ENCODE peak calls at places on chromosomes 3 and 15, in nine cellular contexts. G, X, S, Q, D, W, T, K and M are unnamed samples.

GRCh38 chr3:98979296-98979695 is 77.8 kb upstream of the DCBLD2 start:
- DNase-seq in G (no peak), X (no peak), S (no peak), Q (no peak), D (no peak), W (no peak), T (peak; percentile 73), K (no peak), M (no peak)

GRCh38 chr3:53513556-53514190 is 19.3 kb downstream of the CACNA1D start:
- DNase-seq in G (no peak), X (no peak), S (no peak), Q (no peak), D (no peak), W (no peak), T (no peak), K (peak; percentile 25), M (no peak)

GRCh38 chr15:62758126-62758951 is 284.2 kb upstream of the TPM1 start:
- DNase-seq in G (peak; percentile 94), X (no peak), S (no peak), Q (peak; percentile 14), D (no peak), W (peak; percentile 84), T (peak; percentile 38), K (peak; percentile 56), M (no peak)

GRCh38 chr15:92845109-92845508 is 55.0 kb upstream of the CHD2 start:
- DNase-seq in G (no peak), X (peak; percentile 23), S (no peak), Q (no peak), D (peak; percentile 74), W (no peak), T (peak; percentile 81), K (peak; percentile 28), M (peak; percentile 68)

GRCh38 chr15:52727825-52728224 is 48.6 kb upstream of the ATOSA start:
- DNase-seq in G (no peak), X (no peak), S (no peak), Q (no peak), D (no peak), W (no peak), T (peak; percentile 61), K (no peak), M (no peak)

GRCh38 chr15:31843426-31844055 is 186.8 kb upstream of the CHRNA7 start:
- DNase-seq in G (peak; percentile 82), X (no peak), S (no peak), Q (no peak), D (no peak), W (no peak), T (no peak), K (no peak), M (no peak)

GRCh38 chr15:96333194-96334016 is 2.9 kb downstream of the NR2F2 start:
- DNase-seq in G (peak; percentile 91), X (no peak), S (no peak), Q (peak; percentile 20), D (no peak), W (peak; percentile 77), T (no peak), K (no peak), M (no peak)

GRCh38 chr3:29708884-29709283 is 428.0 kb downstream of the RBMS3 start:
- DNase-seq in G (no peak), X (no peak), S (no peak), Q (no peak), D (no peak), W (no peak), T (no peak), K (no peak), M (no peak)

GRCh38 chr15:61530769-61531168 is 301.7 kb upstream of the RORA start:
- DNase-seq in G (no peak), X (no peak), S (no peak), Q (no peak), D (no peak), W (no peak), T (peak; percentile 3), K (no peak), M (no peak)

GRCh38 chr15:80152896-80153876 is at the start of gene FAH:
- DNase-seq in G (no peak), X (no peak), S (peak; percentile 82), Q (peak; percentile 36), D (no peak), W (no peak), T (peak; percentile 60), K (peak; percentile 30), M (peak; percentile 68)

GRCh38 chr3:23612296-23612891 is 193.4 kb upstream of the UBE2E1 start:
- DNase-seq in G (no peak), X (no peak), S (no peak), Q (peak; percentile 31), D (no peak), W (no peak), T (peak; percentile 50), K (no peak), M (no peak)

GRCh38 chr15:87730706-87731105 is 525.8 kb downstream of the NTRK3 start:
- DNase-seq in G (no peak), X (no peak), S (no peak), Q (no peak), D (no peak), W (no peak), T (no peak), K (no peak), M (no peak)

GRCh38 chr15:63894662-63894949 is 60.9 kb upstream of the HERC1 start:
- DNase-seq in G (no peak), X (no peak), S (peak; percentile 23), Q (no peak), D (no peak), W (no peak), T (no peak), K (no peak), M (no peak)

GRCh38 chr3:12443781-12444522 is 40.3 kb upstream of the TSEN2 start:
- DNase-seq in G (no peak), X (no peak), S (no peak), Q (no peak), D (no peak), W (peak; percentile 13), T (no peak), K (no peak), M (no peak)

GRCh38 chr15:38072507-38073277 is 138.3 kb downstream of the TMCO5A start:
- DNase-seq in G (no peak), X (no peak), S (peak; percentile 85), Q (peak; percentile 74), D (no peak), W (peak; percentile 84), T (peak; percentile 74), K (peak; percentile 75), M (peak; percentile 30)

GRCh38 chr3:111863942-111864341 is 4.9 kb downstream of the PHLDB2 start:
- DNase-seq in G (no peak), X (no peak), S (no peak), Q (no peak), D (no peak), W (no peak), T (peak; percentile 48), K (no peak), M (no peak)

GRCh38 chr3:111862974-111863373 is 3.9 kb downstream of the PHLDB2 start:
- DNase-seq in G (no peak), X (no peak), S (no peak), Q (no peak), D (no peak), W (no peak), T (no peak), K (no peak), M (no peak)

GRCh38 chr3:111871809-111872623 is 13.0 kb downstream of the PHLDB2 start:
- DNase-seq in G (no peak), X (no peak), S (no peak), Q (no peak), D (no peak), W (no peak), T (no peak), K (peak; percentile 5), M (no peak)

GRCh38 chr3:111864821-111865656 is 6.0 kb downstream of the PHLDB2 start:
- DNase-seq in G (no peak), X (no peak), S (no peak), Q (no peak), D (no peak), W (no peak), T (peak; percentile 90), K (peak; percentile 9), M (no peak)

GRCh38 chr3:111867889-111868426 is 8.9 kb downstream of the PHLDB2 start:
- DNase-seq in G (no peak), X (no peak), S (no peak), Q (no peak), D (no peak), W (no peak), T (no peak), K (no peak), M (no peak)
- TF ChIP-seq POLR2AphosphoS5 in G (no peak), X (no peak), S (no peak), Q (no peak), D (no peak), W (no peak), T (no peak), K (no peak), M (no peak)

DNA sequence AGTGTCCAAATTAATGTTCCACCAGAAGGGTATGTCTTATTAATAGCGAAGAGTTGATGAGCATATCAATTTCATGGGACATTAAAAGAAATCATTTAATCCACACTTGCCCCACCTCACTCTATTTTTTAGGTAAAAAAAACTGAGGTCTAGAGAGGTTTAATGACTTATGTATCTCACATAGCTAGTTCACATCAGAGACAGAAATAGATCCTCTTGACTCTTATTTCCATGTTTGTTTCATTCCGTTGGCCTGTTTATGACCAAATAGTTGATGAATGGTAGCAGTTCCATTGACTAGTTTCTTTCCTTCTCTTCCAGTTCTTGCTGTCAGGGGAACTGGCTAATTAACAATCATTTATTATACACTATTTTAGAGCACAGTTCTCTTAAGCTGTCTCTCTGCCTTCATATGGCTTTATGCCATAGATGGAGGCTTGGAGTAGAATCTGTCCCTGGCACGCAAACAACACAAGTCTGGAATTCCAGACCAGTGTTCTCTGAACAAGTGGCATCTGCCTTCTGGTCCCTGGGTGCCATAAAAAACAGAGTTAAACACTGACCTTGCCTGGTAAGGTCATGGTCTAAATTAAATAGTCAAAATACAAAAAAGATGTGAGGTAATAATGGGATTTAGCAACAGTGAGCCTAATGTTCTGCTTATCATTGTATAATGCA is 220.0 kb upstream of the CGNL1 start:
- DNase-seq in G (no peak), X (no peak), S (no peak), Q (no peak), D (no peak), W (no peak), T (no peak), K (no peak), M (no peak)
- TF ChIP-seq POLR2AphosphoS5 in G (no peak), X (no peak), S (no peak), Q (no peak), D (no peak), W (no peak), T (no peak), K (no peak), M (no peak)

GRCh38 chr3:128584412-128585020 is 66.1 kb downstream of the RPN1 start:
- DNase-seq in G (no peak), X (no peak), S (peak; percentile 89), Q (peak; percentile 61), D (peak; percentile 4), W (peak; percentile 70), T (peak; percentile 83), K (peak; percentile 59), M (peak; percentile 79)
- TF ChIP-seq POLR2AphosphoS5 in G (peak; percentile 42), X (no peak), S (peak; percentile 76), Q (no peak), D (no peak), W (no peak), T (no peak), K (no peak), M (no peak)

DNA sequence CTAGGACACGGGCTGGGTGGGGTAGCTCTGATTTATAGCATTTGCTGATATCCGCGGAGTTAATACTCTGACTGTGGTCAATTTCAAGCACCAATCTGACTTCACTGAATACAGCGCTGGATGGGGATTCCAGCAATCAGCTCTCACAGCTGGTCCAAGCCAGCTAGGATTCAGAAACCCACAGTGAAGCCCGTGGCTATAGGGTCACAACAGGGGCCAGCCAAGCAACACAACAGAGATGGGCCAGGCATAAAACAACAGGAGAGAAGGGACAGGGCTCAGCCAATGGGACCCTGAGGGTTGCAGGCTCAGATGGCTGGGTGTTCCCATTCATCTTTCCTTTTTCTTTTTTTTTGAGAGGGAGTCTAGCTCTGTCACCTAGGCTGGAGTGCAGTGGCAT is 5.3 kb upstream of the LMAN1L start:
- DNase-seq in G (no peak), X (no peak), S (no peak), Q (no peak), D (no peak), W (no peak), T (no peak), K (no peak), M (no peak)
- TF ChIP-seq POLR2AphosphoS5 in G (no peak), X (no peak), S (no peak), Q (no peak), D (no peak), W (no peak), T (no peak), K (no peak), M (no peak)